ENCODE peak calls at places on chromosome 15, in five cellular contexts. L, B, O, V and C are unnamed samples.

GRCh38 chr15:96336045-96336642 is 5.6 kb downstream of the NR2F2 start:
- DNase-seq in L (no peak), B (no peak), O (no peak), V (no peak), C (no peak)

GRCh38 chr15:52227456-52227855 is 36.3 kb upstream of the GNB5 start:
- DNase-seq in L (peak; percentile 88), B (peak; percentile 61), O (no peak), V (no peak), C (no peak)

GRCh38 chr15:81111510-81112375 is 22.3 kb upstream of the CFAP161 start:
- DNase-seq in L (no peak), B (no peak), O (no peak), V (no peak), C (no peak)

GRCh38 chr15:99427210-99427609 is 138.6 kb upstream of the MEF2A start:
- DNase-seq in L (no peak), B (no peak), O (no peak), V (no peak), C (peak; percentile 35)

GRCh38 chr15:81054236-81054635 is 53.5 kb downstream of the TLNRD1 start:
- DNase-seq in L (no peak), B (no peak), O (no peak), V (no peak), C (no peak)

GRCh38 chr15:57591822-57592367 is at the start of gene MYZAP:
- DNase-seq in L (no peak), B (peak; percentile 83), O (peak; percentile 74), V (peak; percentile 86), C (no peak)

GRCh38 chr15:90451215-90451850 is 63.3 kb downstream of the IQGAP1 start:
- DNase-seq in L (no peak), B (no peak), O (no peak), V (no peak), C (no peak)

GRCh38 chr15:29656636-29657475 is 165.4 kb downstream of the TJP1 start:
- DNase-seq in L (no peak), B (no peak), O (no peak), V (no peak), C (peak; percentile 88)

GRCh38 chr15:37765809-37766208 is 168.6 kb upstream of the TMCO5A start:
- DNase-seq in L (no peak), B (no peak), O (no peak), V (no peak), C (no peak)

GRCh38 chr15:83656943-83657528 is 3.1 kb downstream of the ADAMTSL3 start:
- DNase-seq in L (no peak), B (no peak), O (no peak), V (no peak), C (no peak)

GRCh38 chr15:55289011-55289572 is 521 bp downstream of the RAB27A start:
- DNase-seq in L (no peak), B (peak; percentile 47), O (no peak), V (no peak), C (no peak)

GRCh38 chr15:57248074-57248473 is 128.2 kb upstream of the CGNL1 start:
- DNase-seq in L (no peak), B (no peak), O (no peak), V (no peak), C (no peak)

GRCh38 chr15:77018796-77019475 is 24.0 kb downstream of the PSTPIP1 start:
- DNase-seq in L (no peak), B (no peak), O (no peak), V (no peak), C (no peak)

GRCh38 chr15:88348579-88349255 is 92.2 kb upstream of the NTRK3 start:
- DNase-seq in L (no peak), B (no peak), O (no peak), V (no peak), C (no peak)

GRCh38 chr15:62506217-62506805 is 341.2 kb upstream of the C2CD4B start:
- DNase-seq in L (peak; percentile 32), B (no peak), O (no peak), V (no peak), C (no peak)

GRCh38 chr15:52784799-52785671 is 5.1 kb downstream of the ONECUT1 start:
- DNase-seq in L (no peak), B (no peak), O (no peak), V (peak; percentile 94), C (no peak)

GRCh38 chr15:84864429-84864795 is 20.1 kb upstream of the SLC28A1 start:
- DNase-seq in L (no peak), B (no peak), O (no peak), V (no peak), C (no peak)

GRCh38 chr15:74443100-74443909 is 9.5 kb upstream of the SEMA7A start:
- DNase-seq in L (no peak), B (no peak), O (no peak), V (no peak), C (peak; percentile 42)

GRCh38 chr15:72179950-72180581 is 17.5 kb downstream of the GRAMD2A start:
- DNase-seq in L (no peak), B (no peak), O (no peak), V (no peak), C (peak; percentile 64)

GRCh38 chr15:23994273-23994672 is 307.2 kb upstream of the NDN start:
- DNase-seq in L (no peak), B (no peak), O (no peak), V (no peak), C (no peak)

GRCh38 chr15:40554164-40554530 is 10.7 kb downstream of the CCDC32 start:
- DNase-seq in L (no peak), B (no peak), O (no peak), V (no peak), C (no peak)

GRCh38 chr15:76664411-76664810 is 240.7 kb downstream of the SCAPER start:
- DNase-seq in L (no peak), B (no peak), O (no peak), V (no peak), C (no peak)

GRCh38 chr15:83602021-83602420 is 51.9 kb upstream of the ADAMTSL3 start:
- DNase-seq in L (no peak), B (no peak), O (no peak), V (no peak), C (no peak)

GRCh38 chr15:55649058-55649423 is 60.9 kb upstream of the PYGO1 start:
- DNase-seq in L (no peak), B (no peak), O (no peak), V (no peak), C (no peak)

GRCh38 chr15:28930476-28931291 is 44.9 kb downstream of the APBA2 start:
- DNase-seq in L (no peak), B (no peak), O (no peak), V (peak; percentile 29), C (peak; percentile 56)

GRCh38 chr15:45660231-45660979 is 25.6 kb downstream of the SQOR start:
- DNase-seq in L (no peak), B (peak; percentile 45), O (no peak), V (no peak), C (no peak)

GRCh38 chr15:43102181-43102580 is 3.7 kb downstream of the UBR1 start:
- DNase-seq in L (no peak), B (no peak), O (no peak), V (no peak), C (no peak)

GRCh38 chr15:72751751-72752455 is 31.7 kb downstream of the ADPGK start:
- DNase-seq in L (no peak), B (no peak), O (no peak), V (no peak), C (no peak)

GRCh38 chr15:25805006-25805405 is 58.1 kb downstream of the ATP10A start:
- DNase-seq in L (no peak), B (no peak), O (no peak), V (no peak), C (no peak)

GRCh38 chr15:74543583-74543982 is 2.6 kb downstream of the ARID3B start:
- DNase-seq in L (no peak), B (no peak), O (no peak), V (no peak), C (no peak)

GRCh38 chr15:65952425-65953053 is 83.2 kb downstream of the RAB11A start:
- DNase-seq in L (no peak), B (no peak), O (no peak), V (no peak), C (no peak)

GRCh38 chr15:83935774-83936173 is 281.9 kb downstream of the ADAMTSL3 start:
- DNase-seq in L (no peak), B (no peak), O (no peak), V (no peak), C (no peak)

GRCh38 chr15:40150163-40150925 is 10.5 kb upstream of the BUB1B start:
- DNase-seq in L (no peak), B (peak; percentile 51), O (no peak), V (no peak), C (peak; percentile 97)

GRCh38 chr15:48674876-48675275 is 29.4 kb upstream of the FBN1 start:
- DNase-seq in L (no peak), B (no peak), O (no peak), V (no peak), C (no peak)

GRCh38 chr15:25056484-25057429 is 102.0 kb downstream of the SNRPN start:
- DNase-seq in L (no peak), B (peak; percentile 17), O (no peak), V (no peak), C (peak; percentile 65)

DNA sequence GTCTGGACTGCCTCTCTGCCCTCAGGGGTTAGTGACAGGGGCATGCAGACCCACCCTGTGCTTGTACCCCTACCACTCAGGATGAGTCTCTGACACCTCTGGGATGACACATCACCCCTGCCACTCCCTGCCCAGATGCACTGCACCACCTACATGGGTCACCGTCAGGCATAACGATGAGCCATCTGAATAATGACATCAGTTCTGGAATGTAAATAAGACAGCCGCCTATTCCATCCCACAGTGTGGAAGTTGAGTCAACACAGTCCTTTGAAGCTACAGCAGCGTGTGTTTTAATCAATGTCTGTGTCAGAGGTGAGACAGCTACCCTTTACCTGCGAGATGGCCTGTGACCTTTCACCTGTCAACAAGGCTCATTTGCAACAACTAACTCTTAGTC is 268.7 kb upstream of the ARRDC4 start:
- DNase-seq in L (peak; percentile 2), B (no peak), O (no peak), V (no peak), C (no peak)
- H3K4me3 ChIP-seq in L (no peak overlapping the region), B (no peak overlapping the region), O (no peak overlapping the region), V (no peak overlapping the region), C (no peak overlapping the region)

GRCh38 chr15:78298983-78299301 is 467 bp downstream of the SKIC8 start:
- DNase-seq in L (no peak), B (no peak), O (no peak), V (no peak), C (no peak)
- TF ChIP-seq CTCF in L (no peak), B (no peak), O (peak; percentile 4), V (no peak), C (no peak)

GRCh38 chr15:54029076-54029475 is 50.8 kb downstream of the UNC13C start:
- DNase-seq in L (no peak), B (no peak), O (no peak), V (no peak), C (no peak)
- H3K27ac ChIP-seq in L (no peak overlapping the region), B (no peak overlapping the region), O (no peak overlapping the region), V (no peak overlapping the region), C (no peak overlapping the region)

GRCh38 chr15:31842532-31843195 is 187.7 kb upstream of the CHRNA7 start:
- DNase-seq in L (no peak), B (no peak), O (no peak), V (no peak), C (no peak)
- H3K4me3 ChIP-seq in L (no peak overlapping the region), B (no peak overlapping the region), O (no peak overlapping the region), V (no peak overlapping the region), C (no peak overlapping the region)

DNA sequence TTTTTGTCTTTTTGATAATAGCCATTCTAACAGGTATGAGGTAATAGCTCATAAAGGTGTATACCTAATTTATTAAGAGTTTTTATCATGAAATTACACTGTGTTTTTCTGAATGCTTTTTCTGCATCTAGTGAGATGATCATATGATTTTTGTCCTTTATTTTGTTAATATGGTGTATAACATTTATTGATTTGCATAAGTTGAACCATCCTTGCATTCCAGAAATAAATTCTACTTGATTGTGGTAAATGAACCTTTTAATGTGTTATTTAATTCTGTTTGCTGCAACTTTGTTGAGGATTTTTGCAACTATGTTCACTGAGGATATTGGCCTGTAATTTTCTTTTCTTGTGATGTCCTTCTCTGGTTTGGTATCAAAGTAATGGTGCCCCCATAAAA is 28.0 kb upstream of the PCSK6 start:
- DNase-seq in L (no peak), B (no peak), O (no peak), V (no peak), C (no peak)
- TF ChIP-seq CTCF in L (no peak), B (no peak), O (no peak), V (no peak), C (no peak)